ENCODE peak calls at places on chromosomes 1 and 21, in five cellular contexts. J is activated CD8-positive, alpha-beta memory T cell treated with anti-CD3 and anti-CD28 coated beads for 1 hour; E is cardiac fibroblast; S is H7; I is posterior vena cava. W is an unnamed sample.

GRCh38 chr1:182595641-182596240 is 6.7 kb upstream of the RNASEL start:
- DNase-seq in I (peak; percentile 90), S (peak; percentile 75), J (peak; percentile 38), E (peak; percentile 81), W (peak; percentile 79)

GRCh38 chr1:235056937-235057336 is 71.7 kb downstream of the TOMM20 start:
- DNase-seq in E (no peak), I (no peak), S (peak; percentile 16), J (no peak), W (no peak)

GRCh38 chr1:151837841-151838490 is 1.7 kb downstream of the C2CD4D start:
- DNase-seq in J (no peak), E (no peak), S (peak; percentile 85), I (peak; percentile 69), W (peak; percentile 70)

GRCh38 chr1:38559180-38559874 is 300.2 kb downstream of the RRAGC start:
- DNase-seq in S (peak; percentile 73), E (no peak), J (peak; percentile 53), I (no peak), W (peak; percentile 83)

GRCh38 chr21:42609806-42610205 is 43.6 kb upstream of the PDE9A start:
- DNase-seq in S (no peak), I (no peak), J (no peak), E (no peak), W (peak; percentile 59)

GRCh38 chr21:41559658-41560599 is 52.0 kb upstream of the TMPRSS2 start:
- DNase-seq in J (no peak), S (no peak), E (peak; percentile 57), I (no peak), W (no peak)

GRCh38 chr1:23194119-23194984 is 22.9 kb downstream of the HTR1D start:
- DNase-seq in J (no peak), I (no peak), S (no peak), E (peak; percentile 98), W (no peak)

GRCh38 chr1:154877370-154877974 is 7.4 kb upstream of the KCNN3 start:
- DNase-seq in E (peak; percentile 36), I (no peak), J (no peak), S (no peak), W (no peak)

GRCh38 chr21:44935533-44935927 is 4.3 kb upstream of the SLX9 start:
- DNase-seq in J (no peak), S (no peak), E (no peak), I (no peak), W (no peak)

GRCh38 chr1:237672748-237673147 is 218.0 kb downstream of the ZP4 start:
- DNase-seq in J (no peak), I (no peak), S (peak; percentile 8), E (no peak), W (no peak)

GRCh38 chr1:230173176-230173575 is 106.1 kb downstream of the GALNT2 start:
- DNase-seq in J (no peak), I (no peak), S (no peak), E (no peak), W (no peak)

GRCh38 chr1:224510880-224511645 is 76.5 kb upstream of the WDR26 start:
- DNase-seq in I (no peak), J (no peak), S (no peak), E (no peak), W (no peak)

GRCh38 chr1:167871331-167871730 is 42.6 kb downstream of the ADCY10 start:
- DNase-seq in E (peak; percentile 20), S (no peak), I (no peak), J (no peak), W (no peak)

GRCh38 chr1:234735476-234735875 is 125.5 kb upstream of the IRF2BP2 start:
- DNase-seq in S (no peak), I (no peak), E (no peak), J (no peak), W (no peak)

GRCh38 chr1:148264374-148265276 is 112.5 kb upstream of the NBPF11 start:
- DNase-seq in I (no peak), J (no peak), S (peak; percentile 71), E (peak; percentile 95), W (peak; percentile 57)

GRCh38 chr1:64495878-64496277 is 25.9 kb downstream of the CACHD1 start:
- DNase-seq in I (no peak), J (no peak), E (no peak), S (no peak), W (no peak)

GRCh38 chr1:225921734-225922709 is 2.0 kb downstream of the PYCR2 start:
- DNase-seq in S (peak; percentile 26), I (no peak), J (no peak), E (no peak), W (no peak)

GRCh38 chr1:211738709-211739301 is 63.4 kb upstream of the NEK2 start:
- DNase-seq in I (no peak), S (peak; percentile 30), J (no peak), E (no peak), W (peak; percentile 51)

GRCh38 chr1:100353988-100354387 is 1.7 kb downstream of the CDC14A start:
- DNase-seq in I (no peak), E (peak; percentile 44), S (peak; percentile 16), J (no peak), W (no peak)

GRCh38 chr1:116881879-116882520 is 27.7 kb upstream of the PTGFRN start:
- DNase-seq in I (peak; percentile 85), S (peak; percentile 68), J (no peak), E (peak; percentile 95), W (no peak)

GRCh38 chr1:229396607-229397189 is 37.2 kb downstream of the ACTA1 start:
- DNase-seq in S (peak; percentile 55), J (no peak), I (no peak), E (no peak), W (no peak)

GRCh38 chr1:6800728-6801127 is 15.5 kb downstream of the CAMTA1 start:
- DNase-seq in S (no peak), E (peak; percentile 72), I (no peak), J (no peak), W (no peak)

GRCh38 chr1:201307239-201307638 is 23.9 kb downstream of the PKP1 start:
- DNase-seq in J (no peak), E (peak; percentile 23), I (no peak), S (no peak), W (no peak)

GRCh38 chr1:36503159-36503558 is 20.4 kb upstream of the CSF3R start:
- DNase-seq in S (no peak), J (no peak), I (no peak), E (no peak), W (no peak)

GRCh38 chr1:239574112-239574511 is 187.7 kb downstream of the CHRM3 start:
- DNase-seq in E (no peak), S (no peak), I (no peak), J (no peak), W (no peak)

GRCh38 chr1:147493349-147493748 is 48.0 kb upstream of the BCL9 start:
- DNase-seq in J (no peak), I (no peak), E (no peak), S (no peak), W (no peak)

GRCh38 chr1:165876121-165876520 is 48.7 kb downstream of the UCK2 start:
- DNase-seq in I (no peak), E (no peak), S (no peak), J (no peak), W (no peak)

GRCh38 chr1:26726784-26727183 is 31.0 kb downstream of the ARID1A start:
- DNase-seq in I (no peak), E (no peak), S (no peak), J (no peak), W (no peak)

GRCh38 chr1:158951956-158952355 is 20.6 kb downstream of the PYHIN1 start:
- DNase-seq in S (peak; percentile 65), E (no peak), I (no peak), J (no peak), W (no peak)

GRCh38 chr1:41152622-41153044 is 89.5 kb downstream of the SCMH1 start:
- DNase-seq in I (no peak), E (peak; percentile 95), S (no peak), J (no peak), W (no peak)

GRCh38 chr1:89876463-89876862 is 55.6 kb downstream of the LRRC8D start:
- DNase-seq in I (no peak), S (no peak), J (no peak), E (no peak), W (no peak)

GRCh38 chr1:93440272-93440671 is 7.6 kb upstream of the FNBP1L start:
- DNase-seq in E (no peak), I (no peak), S (no peak), J (no peak), W (no peak)

GRCh38 chr1:90198616-90199015 is 203.7 kb downstream of the ZNF326 start:
- DNase-seq in E (no peak), S (no peak), I (no peak), J (no peak), W (no peak)